ENCODE peak calls at places on chromosomes 12 and 14, in nine cellular contexts. U, I, S, B, E, C, F, V and O are unnamed samples.

GRCh38 chr12:92408072-92408900 is 262.6 kb upstream of the BTG1 start:
- DNase-seq in U (peak; percentile 67), I (no peak), S (no peak), B (peak; percentile 76), E (no peak), C (peak; percentile 31), F (peak; percentile 86), V (peak; percentile 56), O (peak; percentile 32)

GRCh38 chr14:100902792-100903191 is 730 bp downstream of the RTL1 start:
- DNase-seq in U (no peak), I (no peak), S (no peak), B (peak; percentile 54), E (no peak), C (no peak), F (no peak), V (no peak), O (no peak)

GRCh38 chr12:11580125-11580751 is 69.2 kb upstream of the ETV6 start:
- DNase-seq in U (no peak), I (no peak), S (no peak), B (peak; percentile 59), E (peak; percentile 41), C (peak; percentile 73), F (no peak), V (no peak), O (no peak)

GRCh38 chr12:124445826-124446225 is 121.6 kb downstream of the NCOR2 start:
- DNase-seq in U (no peak), I (no peak), S (no peak), B (no peak), E (no peak), C (no peak), F (no peak), V (no peak), O (no peak)

GRCh38 chr14:79658224-79658623 is 553.1 kb downstream of the DIO2 start:
- DNase-seq in U (no peak), I (no peak), S (no peak), B (no peak), E (no peak), C (no peak), F (no peak), V (no peak), O (no peak)

GRCh38 chr12:81257952-81258551 is 180.2 kb downstream of the ACSS3 start:
- DNase-seq in U (no peak), I (no peak), S (no peak), B (peak; percentile 70), E (peak; percentile 4), C (peak; percentile 36), F (peak; percentile 91), V (no peak), O (no peak)

GRCh38 chr14:71720978-71721624 is 211.1 kb upstream of the RGS6 start:
- DNase-seq in U (peak; percentile 29), I (no peak), S (no peak), B (peak; percentile 90), E (peak; percentile 59), C (peak; percentile 67), F (peak; percentile 64), V (peak; percentile 14), O (no peak)

GRCh38 chr14:32702571-32702970 is 236.1 kb upstream of the NPAS3 start:
- DNase-seq in U (peak; percentile 22), I (no peak), S (peak; percentile 10), B (peak; percentile 97), E (no peak), C (peak; percentile 44), F (no peak), V (peak; percentile 15), O (no peak)

GRCh38 chr12:111942557-111942956 is 70.4 kb downstream of the TMEM116 start:
- DNase-seq in U (no peak), I (no peak), S (no peak), B (no peak), E (no peak), C (peak; percentile 14), F (peak; percentile 37), V (peak; percentile 30), O (no peak)

GRCh38 chr12:9064815-9065606 is 50.7 kb downstream of the A2M start:
- DNase-seq in U (no peak), I (no peak), S (peak; percentile 16), B (peak; percentile 91), E (peak; percentile 54), C (peak; percentile 16), F (peak; percentile 99), V (peak; percentile 87), O (no peak)

GRCh38 chr12:20206410-20206809 is 161.9 kb upstream of the PDE3A start:
- DNase-seq in U (no peak), I (no peak), S (no peak), B (no peak), E (no peak), C (no peak), F (no peak), V (no peak), O (no peak)

GRCh38 chr12:57583008-57583831 is 7.8 kb upstream of the PIP4K2C start:
- DNase-seq in U (peak; percentile 66), I (peak; percentile 30), S (peak; percentile 38), B (peak; percentile 94), E (peak; percentile 92), C (peak; percentile 92), F (peak; percentile 93), V (peak; percentile 63), O (peak; percentile 60)

GRCh38 chr12:12441891-12442461 is 85.1 kb downstream of the BORCS5 start:
- DNase-seq in U (peak; percentile 71), I (peak; percentile 38), S (no peak), B (no peak), E (no peak), C (no peak), F (no peak), V (no peak), O (peak; percentile 64)

GRCh38 chr14:59013672-59014298 is 174.7 kb upstream of the DAAM1 start:
- DNase-seq in U (no peak), I (no peak), S (no peak), B (no peak), E (no peak), C (no peak), F (peak; percentile 71), V (no peak), O (no peak)

GRCh38 chr14:92677955-92678354 is 70.5 kb downstream of the LGMN start:
- DNase-seq in U (no peak), I (no peak), S (no peak), B (no peak), E (no peak), C (no peak), F (no peak), V (no peak), O (no peak)